ENCODE peak calls at places on chromosomes 4 and X, in five cellular contexts. A is AG04450, G is DND-41, H is progenitor cell of endocrine pancreas, K is hepatocyte. W is an unnamed sample.

GRCh38 chr4:62953752-62954151 is 1455.5 kb downstream of the TECRL start:
- DNase-seq in A (no peak), G (no peak), H (no peak), K (no peak), W (peak; percentile 72)

GRCh38 chrX:7801706-7802105 is 41.3 kb upstream of the VCX start:
- DNase-seq in G (no peak), K (no peak), H (no peak), A (no peak), W (no peak)

GRCh38 chrX:48966796-48967579 is 4.7 kb downstream of the KCND1 start:
- DNase-seq in G (no peak), K (no peak), H (no peak), A (no peak), W (no peak)

GRCh38 chrX:12089740-12090139 is 48.5 kb upstream of the FRMPD4 start:
- DNase-seq in H (no peak), A (no peak), G (no peak), K (no peak), W (no peak)

GRCh38 chr4:85565761-85566480 is 91.0 kb downstream of the ARHGAP24 start:
- DNase-seq in G (no peak), A (no peak), K (no peak), H (no peak), W (no peak)

GRCh38 chrX:40245411-40246140 is 147.8 kb upstream of the BCOR start:
- DNase-seq in H (no peak), G (no peak), A (no peak), K (peak; percentile 28), W (no peak)

GRCh38 chrX:16836371-16836770 is 33.8 kb downstream of the RBBP7 start:
- DNase-seq in H (peak; percentile 34), K (peak; percentile 60), G (no peak), A (no peak), W (peak; percentile 49)

GRCh38 chrX:54920610-54921426 is at the start of gene TRO:
- DNase-seq in A (no peak), G (peak; percentile 49), K (peak; percentile 56), H (no peak), W (peak; percentile 69)

GRCh38 chrX:69387559-69388487 is 116.3 kb upstream of the NALF2 start:
- DNase-seq in H (peak; percentile 58), G (peak; percentile 35), K (peak; percentile 66), A (peak; percentile 4), W (peak; percentile 90)

GRCh38 chrX:18465051-18465450 is 39.6 kb downstream of the CDKL5 start:
- DNase-seq in H (no peak), A (no peak), G (no peak), K (no peak), W (no peak)

GRCh38 chr4:74619931-74620702 is 174.2 kb downstream of the BTC start:
- DNase-seq in H (no peak), A (no peak), G (no peak), K (no peak), W (no peak)

GRCh38 chrX:51332188-51332942 is at the start of gene NUDT10:
- DNase-seq in A (no peak), H (peak; percentile 59), K (peak; percentile 72), G (no peak), W (peak; percentile 81)

GRCh38 chrX:109481986-109482385 is at the start of gene GUCY2F:
- DNase-seq in K (no peak), H (no peak), G (no peak), A (no peak), W (no peak)

GRCh38 chrX:18885317-18886004 is 98.5 kb downstream of the PHKA2 start:
- DNase-seq in G (no peak), K (peak; percentile 46), H (no peak), A (no peak), W (peak; percentile 17)

GRCh38 chrX:104288961-104289360 is 34.2 kb upstream of the ESX1 start:
- DNase-seq in A (no peak), H (no peak), G (no peak), K (no peak), W (no peak)

GRCh38 chr4:38889143-38889542 is 21.5 kb downstream of the FAM114A1 start:
- DNase-seq in K (peak; percentile 36), A (no peak), H (no peak), G (no peak), W (no peak)

GRCh38 chr4:35163189-35163588 is 1081.1 kb downstream of the ARAP2 start:
- DNase-seq in A (no peak), H (no peak), G (no peak), K (no peak), W (peak; percentile 9)

GRCh38 chr4:825063-825968 is 613 bp downstream of the CPLX1 start:
- DNase-seq in H (no peak), K (peak; percentile 68), A (no peak), G (no peak), W (peak; percentile 68)

GRCh38 chr4:124118061-124118460 is 594.5 kb downstream of the ANKRD50 start:
- DNase-seq in H (no peak), G (no peak), K (no peak), A (no peak), W (no peak)

GRCh38 chrX:115093206-115093605 is 75.8 kb upstream of the IL13RA2 start:
- DNase-seq in A (no peak), K (no peak), G (no peak), H (no peak), W (no peak)

GRCh38 chr4:78591404-78591803 is 39.8 kb downstream of the ANXA3 start:
- DNase-seq in A (no peak), K (no peak), H (no peak), G (no peak), W (no peak)

GRCh38 chr4:152894673-152895072 is 41.5 kb upstream of the FHDC1 start:
- DNase-seq in G (no peak), H (no peak), A (no peak), K (no peak), W (no peak)

GRCh38 chr4:57424231-57424897 is 314.2 kb upstream of the IGFBP7 start:
- DNase-seq in K (peak; percentile 28), G (no peak), H (no peak), A (no peak), W (no peak)

GRCh38 chr4:124936427-124936826 is 223.9 kb upstream of the ANKRD50 start:
- DNase-seq in H (no peak), A (no peak), G (no peak), K (no peak), W (no peak)

GRCh38 chr4:41332666-41333065 is 75.9 kb downstream of the UCHL1 start:
- DNase-seq in K (no peak), H (no peak), A (no peak), G (no peak), W (no peak)

GRCh38 chr4:2929469-2929868 is 33.7 kb downstream of the NOP14 start:
- DNase-seq in H (no peak), A (no peak), K (no peak), G (no peak), W (no peak)

GRCh38 chr4:6986067-6986780 is 56.9 kb upstream of the TADA2B start:
- DNase-seq in A (peak; percentile 38), K (peak; percentile 57), H (no peak), G (no peak), W (peak; percentile 44)

GRCh38 chrX:17584248-17584681 is 153.0 kb upstream of the SCML1 start:
- DNase-seq in G (no peak), A (no peak), H (no peak), K (no peak), W (no peak)

GRCh38 chr4:159516556-159516955 is 413.7 kb downstream of the RAPGEF2 start:
- DNase-seq in A (no peak), K (no peak), H (no peak), G (no peak), W (no peak)

GRCh38 chr4:151407466-151408379 is 1.3 kb upstream of the FHIP1A start:
- DNase-seq in A (no peak), H (peak; percentile 9), K (peak; percentile 57), G (peak; percentile 48), W (peak; percentile 70)

GRCh38 chr4:26459054-26459755 is 31.1 kb downstream of the CCKAR start:
- DNase-seq in G (peak; percentile 12), K (peak; percentile 74), H (no peak), A (peak; percentile 66), W (peak; percentile 76)

GRCh38 chr4:2177443-2178093 is 64.4 kb downstream of the HAUS3 start:
- DNase-seq in A (no peak), H (no peak), G (no peak), K (no peak), W (peak; percentile 15)

GRCh38 chrX:40644175-40644574 is 3.2 kb downstream of the CXorf38 start:
- DNase-seq in A (no peak), K (no peak), H (no peak), G (no peak), W (no peak)

GRCh38 chr4:38099908-38100407 is 139.8 kb downstream of the PTTG2 start:
- DNase-seq in K (no peak), H (no peak), G (no peak), A (peak; percentile 30), W (no peak)

GRCh38 chrX:107654778-107655761 is 26.8 kb downstream of the PRPS1 start:
- DNase-seq in H (peak; percentile 61), K (peak; percentile 88), A (peak; percentile 60), G (peak; percentile 52), W (peak; percentile 90)

GRCh38 chrX:40938418-40938817 is 146.8 kb upstream of the USP9X start:
- DNase-seq in G (no peak), A (no peak), H (no peak), K (peak; percentile 21), W (no peak)

GRCh38 chr4:8725845-8726244 is 133.3 kb downstream of the CPZ start:
- DNase-seq in K (no peak), A (no peak), G (no peak), H (no peak), W (no peak)

DNA sequence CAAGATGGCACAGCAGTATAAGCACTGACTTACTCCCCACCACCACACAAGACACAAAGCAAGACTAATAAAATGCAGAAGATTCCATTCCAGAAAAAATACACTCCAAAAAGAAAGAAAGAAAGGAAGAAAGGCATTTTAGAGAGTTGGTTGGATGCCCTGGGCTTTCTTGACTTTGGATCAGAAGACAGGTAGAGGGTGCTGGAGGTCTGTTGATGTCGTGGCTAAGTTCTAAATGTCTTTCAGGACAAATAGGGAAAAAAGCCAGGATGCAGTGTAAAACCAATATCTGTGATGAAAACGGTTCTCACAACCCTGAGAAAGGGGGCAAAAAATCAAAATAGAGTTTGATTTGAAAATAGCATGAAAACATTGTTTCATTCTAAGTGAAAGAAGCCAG is 555.2 kb upstream of the PRKX start:
- DNase-seq in G (no peak), A (no peak), K (no peak), H (no peak), W (peak; percentile 23)
- TF ChIP-seq CTCF in G (no peak), A (no peak), K (peak; percentile 22), H (peak; percentile 22), W (peak; percentile 60)

DNA sequence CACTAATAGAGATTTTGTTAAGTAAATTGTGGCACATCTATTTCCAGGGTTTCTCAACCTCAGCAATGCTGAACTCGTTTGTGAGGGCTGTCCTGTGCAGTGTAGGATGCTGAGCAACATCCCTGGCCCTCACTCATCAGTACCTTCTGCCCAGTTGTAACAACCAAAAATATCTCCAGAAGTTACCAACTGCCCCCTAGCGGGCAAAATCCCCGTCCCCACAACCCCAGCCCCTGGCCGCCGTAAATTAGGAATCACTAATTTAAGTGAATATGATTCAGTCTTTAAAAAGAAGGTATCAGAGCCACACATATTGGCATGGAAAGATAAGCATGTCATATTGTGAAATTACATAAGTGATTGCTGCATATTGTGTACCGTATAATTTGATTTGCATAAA is 123.4 kb downstream of the ASB9 start:
- DNase-seq in K (peak; percentile 8), H (no peak), G (peak; percentile 10), A (no peak), W (peak; percentile 50)
- TF ChIP-seq CTCF in K (peak; percentile 38), H (peak; percentile 60), G (peak; percentile 28), A (peak; percentile 42), W (peak; percentile 55)

GRCh38 chr4:189802884-189803283 is 137.8 kb upstream of the FRG1 start:
- DNase-seq in K (no peak), G (no peak), A (no peak), H (no peak), W (peak; percentile 57)
- TF ChIP-seq CTCF in K (peak; percentile 13), G (peak; percentile 24), A (no peak), H (peak; percentile 21), W (peak; percentile 73)

GRCh38 chrX:106397788-106398538 is 213.8 kb upstream of the RADX start:
- DNase-seq in G (no peak), A (no peak), H (no peak), K (no peak), W (peak; percentile 21)
- TF ChIP-seq CTCF in G (no peak), A (no peak), H (no peak), K (peak; percentile 24), W (peak; percentile 54)

W was measured in GM23338.